ENCODE peak calls at places on chromosomes 12 and 14, in four cellular contexts. V is ureter; N is NCI-H1092 treated with DMSO at 0.1 percent for 48 hours; R is effector memory CD4-positive, alpha-beta T cell. H is an unnamed sample.

GRCh38 chr12:122203968-122204828 is 689 bp downstream of the B3GNT4 start:
- DNase-seq in V (no peak), N (no peak), R (no peak), H (no peak)

GRCh38 chr12:52442600-52443061 is 8.5 kb upstream of the KRT75 start:
- DNase-seq in V (no peak), N (no peak), R (no peak), H (no peak)

GRCh38 chr12:4858385-4858784 is 51.3 kb upstream of the KCNA1 start:
- DNase-seq in V (no peak), N (peak), R (no peak), H (peak)

GRCh38 chr12:52582971-52583456 is 9.4 kb upstream of the KRT74 start:
- DNase-seq in V (peak), N (peak), R (peak), H (no peak)

GRCh38 chr14:62280366-62280765 is 518.1 kb downstream of the SNAPC1 start:
- DNase-seq in V (no peak), N (no peak), R (no peak), H (no peak)

GRCh38 chr12:19428261-19428660 is 11.0 kb upstream of the AEBP2 start:
- DNase-seq in V (no peak), N (no peak), R (no peak), H (no peak)

GRCh38 chr12:62459976-62460375 is 6.7 kb upstream of the MON2 start:
- DNase-seq in V (no peak), N (no peak), R (no peak), H (no peak)

GRCh38 chr12:91053951-91054715 is 3.7 kb downstream of the KERA start:
- DNase-seq in V (no peak), N (no peak), R (no peak), H (peak)

GRCh38 chr12:115871714-115872113 is 405.8 kb downstream of the MED13L start:
- DNase-seq in V (no peak), N (peak), R (no peak), H (no peak)

GRCh38 chr14:94355191-94355794 is 32.2 kb upstream of the SERPINA6 start:
- DNase-seq in V (peak), N (peak), R (no peak), H (peak)

GRCh38 chr12:65208957-65209654 is 39.7 kb downstream of the LEMD3 start:
- DNase-seq in V (no peak), N (no peak), R (no peak), H (no peak)

GRCh38 chr14:60095781-60096450 is 4.2 kb downstream of the PCNX4 start:
- DNase-seq in V (no peak), N (no peak), R (no peak), H (no peak)

GRCh38 chr12:53424626-53425514 is 1.2 kb downstream of the AMHR2 start:
- DNase-seq in V (no peak), N (no peak), R (no peak), H (no peak)

GRCh38 chr14:100708349-100709217 is 18.1 kb upstream of the DLK1 start:
- DNase-seq in V (no peak), N (no peak), R (no peak), H (no peak)

GRCh38 chr12:53660064-53660463 is 15.8 kb downstream of the ATP5MC2 start:
- DNase-seq in V (no peak), N (no peak), R (no peak), H (no peak)

GRCh38 chr14:64502476-64503183 is 1.0 kb downstream of the ZBTB25 start:
- DNase-seq in V (no peak), N (peak), R (peak), H (no peak)

GRCh38 chr12:19946549-19946948 is 421.8 kb upstream of the PDE3A start:
- DNase-seq in V (no peak), N (no peak), R (no peak), H (no peak)

GRCh38 chr12:46343122-46343852 is 29.3 kb downstream of the SLC38A2 start:
- DNase-seq in V (no peak), N (no peak), R (no peak), H (no peak)

GRCh38 chr12:53096761-53097160 is 706 bp upstream of the IGFBP6 start:
- DNase-seq in V (peak), N (no peak), R (no peak), H (no peak)

GRCh38 chr14:97657609-97658008 is 860.4 kb downstream of the VRK1 start:
- DNase-seq in V (no peak), N (no peak), R (no peak), H (no peak)

GRCh38 chr12:14970467-14970866 is 2.4 kb upstream of the PDE6H start:
- DNase-seq in V (no peak), N (no peak), R (no peak), H (no peak)

GRCh38 chr14:72638021-72638420 is 255.9 kb downstream of the DPF3 start:
- DNase-seq in V (no peak), N (no peak), R (no peak), H (peak)

GRCh38 chr14:29858299-29858698 is 69.3 kb downstream of the PRKD1 start:
- DNase-seq in V (no peak), N (no peak), R (no peak), H (no peak)

GRCh38 chr12:98406378-98406777 is 109.0 kb upstream of the TMPO start:
- DNase-seq in V (no peak), N (no peak), R (no peak), H (no peak)

GRCh38 chr14:97802974-97803373 is 1005.8 kb downstream of the VRK1 start:
- DNase-seq in V (no peak), N (no peak), R (no peak), H (no peak)

GRCh38 chr12:41521872-41522379 is 333.8 kb downstream of the PDZRN4 start:
- DNase-seq in V (no peak), N (no peak), R (no peak), H (no peak)

GRCh38 chr14:28102814-28103213 is 663.8 kb upstream of the FOXG1 start:
- DNase-seq in V (no peak), N (peak), R (no peak), H (no peak)

GRCh38 chr12:12398026-12398859 is 41.4 kb downstream of the BORCS5 start:
- DNase-seq in V (peak), N (no peak), R (no peak), H (no peak)

GRCh38 chr14:65333926-65334687 is 78.4 kb upstream of the FUT8 start:
- DNase-seq in V (no peak), N (no peak), R (no peak), H (no peak)

GRCh38 chr12:109127533-109128242 is 11.3 kb downstream of the ACACB start:
- DNase-seq in V (no peak), N (no peak), R (no peak), H (no peak)

GRCh38 chr12:42255221-42255874 is 17.3 kb upstream of the YAF2 start:
- DNase-seq in V (no peak), N (no peak), R (no peak), H (no peak)

GRCh38 chr12:122977655-122978392 is 2.7 kb upstream of the ARL6IP4 start:
- DNase-seq in V (no peak), N (no peak), R (no peak), H (no peak)

GRCh38 chr14:100695423-100695738 is 31.3 kb upstream of the DLK1 start:
- DNase-seq in V (no peak), N (no peak), R (no peak), H (no peak)

GRCh38 chr12:104132351-104132956 is 5.6 kb downstream of the NFYB start:
- DNase-seq in V (no peak), N (peak), R (no peak), H (no peak)

GRCh38 chr14:68894802-68895201 is 84.3 kb downstream of the ACTN1 start:
- DNase-seq in V (no peak), N (no peak), R (no peak), H (no peak)

GRCh38 chr14:103067231-103067954 is 10.0 kb upstream of the CDC42BPB start:
- DNase-seq in V (no peak), N (no peak), R (no peak), H (no peak)

GRCh38 chr14:99688210-99688581 is 4.1 kb downstream of the CYP46A1 start:
- DNase-seq in V (peak), N (no peak), R (no peak), H (peak)

GRCh38 chr12:43893670-43894069 is 57.8 kb downstream of the TMEM117 start:
- DNase-seq in V (no peak), N (no peak), R (no peak), H (no peak)

GRCh38 chr14:75448209-75448608 is 20.4 kb downstream of the JDP2 start:
- DNase-seq in V (no peak), N (no peak), R (no peak), H (no peak)

H was measured in osteocyte.